ENCODE peak calls at places on chromosomes 6 and 20, in ten cellular contexts. One of them, this sample, is unnamed. For H3K4me1, the result is how much of the 10 kb centered on the place peaks cover.

GRCh38 chr6:105243487-105243886 is 63.7 kb upstream of the POPDC3 start:
- DNase-seq in CD8-positive, alpha-beta T cell: no peak
- DNase-seq in sigmoid colon: no peak
- DNase-seq in left lung: no peak
- DNase-seq in mesenchymal stem cell: peak
- DNase-seq in GM23338: no peak
- DNase-seq in IMR-90: peak
- DNase-seq in lung: no peak
- DNase-seq in endodermal cell: no peak
- DNase-seq in esophagus muscularis mucosa: no peak
- DNase-seq in this sample: no peak

GRCh38 chr6:111743859-111744692 is 129.2 kb downstream of the FYN start:
- DNase-seq in sigmoid colon: no peak
- DNase-seq in left lung: no peak
- DNase-seq in mesenchymal stem cell: no peak
- DNase-seq in lung: no peak
- DNase-seq in esophagus muscularis mucosa: no peak
- DNase-seq in IMR-90: peak
- DNase-seq in CD8-positive, alpha-beta T cell: no peak
- DNase-seq in endodermal cell: peak
- DNase-seq in GM23338: no peak
- DNase-seq in this sample: no peak

GRCh38 chr6:91879346-91879995 is 1292.6 kb upstream of the MAP3K7 start:
- DNase-seq in GM23338: no peak
- DNase-seq in IMR-90: no peak
- DNase-seq in endodermal cell: no peak
- DNase-seq in sigmoid colon: no peak
- DNase-seq in lung: no peak
- DNase-seq in esophagus muscularis mucosa: no peak
- DNase-seq in mesenchymal stem cell: no peak
- DNase-seq in CD8-positive, alpha-beta T cell: no peak
- DNase-seq in left lung: no peak
- DNase-seq in this sample: no peak

GRCh38 chr20:43853174-43853803 is 61.4 kb upstream of the TOX2 start:
- DNase-seq in left lung: no peak
- DNase-seq in IMR-90: peak
- DNase-seq in CD8-positive, alpha-beta T cell: no peak
- DNase-seq in mesenchymal stem cell: peak
- DNase-seq in esophagus muscularis mucosa: no peak
- DNase-seq in endodermal cell: no peak
- DNase-seq in lung: peak
- DNase-seq in GM23338: no peak
- DNase-seq in sigmoid colon: no peak
- DNase-seq in this sample: no peak

GRCh38 chr6:73665686-73666319 is 12.0 kb upstream of the SLC17A5 start:
- DNase-seq in CD8-positive, alpha-beta T cell: no peak
- DNase-seq in esophagus muscularis mucosa: no peak
- DNase-seq in IMR-90: peak
- DNase-seq in GM23338: no peak
- DNase-seq in sigmoid colon: no peak
- DNase-seq in left lung: no peak
- DNase-seq in mesenchymal stem cell: peak
- DNase-seq in lung: no peak
- DNase-seq in endodermal cell: no peak
- DNase-seq in this sample: no peak

GRCh38 chr6:106117579-106117978 is 31.4 kb downstream of the PRDM1 start:
- DNase-seq in sigmoid colon: no peak
- DNase-seq in CD8-positive, alpha-beta T cell: peak
- DNase-seq in GM23338: no peak
- DNase-seq in left lung: no peak
- DNase-seq in lung: no peak
- DNase-seq in endodermal cell: no peak
- DNase-seq in esophagus muscularis mucosa: no peak
- DNase-seq in mesenchymal stem cell: no peak
- DNase-seq in IMR-90: no peak
- DNase-seq in this sample: no peak

GRCh38 chr20:63657260-63657936 is 714 bp upstream of the RTEL1 start:
- DNase-seq in IMR-90: no peak
- DNase-seq in mesenchymal stem cell: no peak
- DNase-seq in CD8-positive, alpha-beta T cell: no peak
- DNase-seq in sigmoid colon: peak
- DNase-seq in esophagus muscularis mucosa: no peak
- DNase-seq in left lung: no peak
- DNase-seq in GM23338: peak
- DNase-seq in endodermal cell: no peak
- DNase-seq in lung: no peak
- DNase-seq in this sample: no peak

GRCh38 chr6:154602296-154602695 is 91.8 kb upstream of the CNKSR3 start:
- DNase-seq in lung: no peak
- DNase-seq in CD8-positive, alpha-beta T cell: no peak
- DNase-seq in left lung: no peak
- DNase-seq in IMR-90: no peak
- DNase-seq in endodermal cell: no peak
- DNase-seq in esophagus muscularis mucosa: no peak
- DNase-seq in mesenchymal stem cell: peak
- DNase-seq in sigmoid colon: no peak
- DNase-seq in GM23338: no peak
- DNase-seq in this sample: no peak

GRCh38 chr6:28758046-28758817 is 165.6 kb downstream of the TRIM27 start:
- DNase-seq in endodermal cell: peak
- DNase-seq in left lung: no peak
- DNase-seq in mesenchymal stem cell: no peak
- DNase-seq in IMR-90: peak
- DNase-seq in CD8-positive, alpha-beta T cell: no peak
- DNase-seq in GM23338: peak
- DNase-seq in lung: no peak
- DNase-seq in sigmoid colon: no peak
- DNase-seq in esophagus muscularis mucosa: peak
- DNase-seq in this sample: no peak

GRCh38 chr6:16324184-16324583 is 85.8 kb downstream of the GMPR start:
- DNase-seq in esophagus muscularis mucosa: no peak
- DNase-seq in IMR-90: no peak
- DNase-seq in GM23338: no peak
- DNase-seq in sigmoid colon: no peak
- DNase-seq in lung: no peak
- DNase-seq in CD8-positive, alpha-beta T cell: no peak
- DNase-seq in mesenchymal stem cell: no peak
- DNase-seq in left lung: no peak
- DNase-seq in endodermal cell: no peak
- DNase-seq in this sample: no peak

GRCh38 chr20:45910670-45911485 is 1.1 kb downstream of the PLTP start:
- DNase-seq in endodermal cell: peak
- DNase-seq in esophagus muscularis mucosa: peak
- DNase-seq in lung: peak
- DNase-seq in IMR-90: peak
- DNase-seq in left lung: peak
- DNase-seq in mesenchymal stem cell: peak
- DNase-seq in GM23338: peak
- DNase-seq in CD8-positive, alpha-beta T cell: peak
- DNase-seq in sigmoid colon: peak
- DNase-seq in this sample: peak

GRCh38 chr6:56914791-56915658 is 39.9 kb upstream of the BEND6 start:
- DNase-seq in IMR-90: no peak
- DNase-seq in CD8-positive, alpha-beta T cell: peak
- DNase-seq in lung: no peak
- DNase-seq in left lung: no peak
- DNase-seq in mesenchymal stem cell: no peak
- DNase-seq in GM23338: no peak
- DNase-seq in esophagus muscularis mucosa: no peak
- DNase-seq in sigmoid colon: no peak
- DNase-seq in endodermal cell: no peak
- DNase-seq in this sample: no peak

GRCh38 chr20:33649201-33649631 is 12.9 kb upstream of the C20orf144 start:
- DNase-seq in esophagus muscularis mucosa: no peak
- DNase-seq in mesenchymal stem cell: no peak
- DNase-seq in left lung: peak
- DNase-seq in lung: peak
- DNase-seq in sigmoid colon: peak
- DNase-seq in endodermal cell: no peak
- DNase-seq in IMR-90: no peak
- DNase-seq in GM23338: no peak
- DNase-seq in CD8-positive, alpha-beta T cell: no peak
- DNase-seq in this sample: no peak

GRCh38 chr6:33772114-33772830 is 16.7 kb downstream of the LEMD2 start:
- DNase-seq in mesenchymal stem cell: peak
- DNase-seq in CD8-positive, alpha-beta T cell: no peak
- DNase-seq in left lung: peak
- DNase-seq in IMR-90: peak
- DNase-seq in endodermal cell: no peak
- DNase-seq in esophagus muscularis mucosa: no peak
- DNase-seq in lung: no peak
- DNase-seq in GM23338: no peak
- DNase-seq in sigmoid colon: no peak
- DNase-seq in this sample: no peak

GRCh38 chr6:28634758-28635546 is 109.3 kb downstream of the GPX5 start:
- DNase-seq in esophagus muscularis mucosa: no peak
- DNase-seq in endodermal cell: peak
- DNase-seq in CD8-positive, alpha-beta T cell: no peak
- DNase-seq in IMR-90: no peak
- DNase-seq in left lung: no peak
- DNase-seq in mesenchymal stem cell: peak
- DNase-seq in sigmoid colon: no peak
- DNase-seq in lung: no peak
- DNase-seq in GM23338: peak
- DNase-seq in this sample: peak

DNA sequence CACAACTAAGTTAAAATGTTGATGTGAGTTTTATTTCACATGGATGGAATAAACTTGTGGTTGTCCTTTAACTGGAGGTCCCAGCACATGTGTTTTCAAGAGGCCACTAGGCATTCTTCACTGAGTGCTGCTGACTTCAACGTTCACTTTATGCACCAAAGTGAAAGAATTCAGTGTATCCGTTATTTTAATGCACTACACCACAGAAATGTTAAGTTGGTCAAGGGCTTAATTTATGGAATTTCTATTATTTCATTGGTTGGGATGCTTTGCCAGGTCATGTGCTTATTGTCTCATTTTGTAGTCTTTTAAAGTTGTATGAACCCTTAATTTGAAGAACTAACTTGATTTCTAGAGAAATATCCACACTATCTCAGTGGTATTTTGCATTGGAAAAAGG is 106.4 kb downstream of the PPP1R14C start:
- DNase-seq in endodermal cell: no peak
- DNase-seq in left lung: no peak
- DNase-seq in mesenchymal stem cell: peak
- DNase-seq in sigmoid colon: no peak
- DNase-seq in esophagus muscularis mucosa: no peak
- DNase-seq in lung: no peak
- DNase-seq in CD8-positive, alpha-beta T cell: no peak
- DNase-seq in IMR-90: no peak
- DNase-seq in GM23338: no peak
- DNase-seq in this sample: no peak
- H3K4me3 ChIP-seq in endodermal cell: no peak
- H3K4me3 ChIP-seq in left lung: no peak
- H3K4me3 ChIP-seq in mesenchymal stem cell: no peak
- H3K4me3 ChIP-seq in sigmoid colon: no peak
- H3K4me3 ChIP-seq in esophagus muscularis mucosa: no peak
- H3K4me3 ChIP-seq in lung: no peak
- H3K4me3 ChIP-seq in CD8-positive, alpha-beta T cell: no peak
- H3K4me3 ChIP-seq in IMR-90: no peak
- H3K4me3 ChIP-seq in GM23338: no peak
- H3K4me3 ChIP-seq in this sample: no peak

GRCh38 chr20:57260065-57260958 is 6.1 kb downstream of the BMP7 start:
- DNase-seq in sigmoid colon: no peak
- DNase-seq in endodermal cell: no peak
- DNase-seq in IMR-90: no peak
- DNase-seq in GM23338: no peak
- DNase-seq in esophagus muscularis mucosa: no peak
- DNase-seq in CD8-positive, alpha-beta T cell: no peak
- DNase-seq in lung: no peak
- DNase-seq in left lung: no peak
- DNase-seq in mesenchymal stem cell: no peak
- DNase-seq in this sample: no peak
- H3K4me1 ChIP-seq in sigmoid colon: under half
- H3K4me1 ChIP-seq in endodermal cell: under half
- H3K4me1 ChIP-seq in IMR-90: under half
- H3K4me1 ChIP-seq in GM23338: half or more
- H3K4me1 ChIP-seq in esophagus muscularis mucosa: under half
- H3K4me1 ChIP-seq in CD8-positive, alpha-beta T cell: under half
- H3K4me1 ChIP-seq in lung: under half
- H3K4me1 ChIP-seq in left lung: under half
- H3K4me1 ChIP-seq in mesenchymal stem cell: under half
- H3K4me1 ChIP-seq in this sample: under half

GRCh38 chr6:131061771-131062160 is 1.3 kb downstream of the EPB41L2 start:
- DNase-seq in CD8-positive, alpha-beta T cell: no peak
- DNase-seq in IMR-90: no peak
- DNase-seq in left lung: no peak
- DNase-seq in GM23338: no peak
- DNase-seq in lung: no peak
- DNase-seq in sigmoid colon: no peak
- DNase-seq in mesenchymal stem cell: peak
- DNase-seq in esophagus muscularis mucosa: no peak
- DNase-seq in endodermal cell: no peak
- DNase-seq in this sample: no peak

GRCh38 chr6:131061041-131061770 is 1.8 kb downstream of the EPB41L2 start:
- DNase-seq in esophagus muscularis mucosa: no peak
- DNase-seq in lung: no peak
- DNase-seq in GM23338: no peak
- DNase-seq in sigmoid colon: no peak
- DNase-seq in IMR-90: peak
- DNase-seq in mesenchymal stem cell: peak
- DNase-seq in CD8-positive, alpha-beta T cell: no peak
- DNase-seq in endodermal cell: peak
- DNase-seq in left lung: no peak
- DNase-seq in this sample: no peak

GRCh38 chr6:131063764-131064272 is 773 bp upstream of the EPB41L2 start:
- DNase-seq in left lung: no peak
- DNase-seq in CD8-positive, alpha-beta T cell: no peak
- DNase-seq in mesenchymal stem cell: no peak
- DNase-seq in sigmoid colon: no peak
- DNase-seq in endodermal cell: no peak
- DNase-seq in GM23338: no peak
- DNase-seq in lung: no peak
- DNase-seq in IMR-90: no peak
- DNase-seq in esophagus muscularis mucosa: no peak
- DNase-seq in this sample: no peak

GRCh38 chr6:131062245-131063027 is 609 bp downstream of the EPB41L2 start:
- DNase-seq in GM23338: peak
- DNase-seq in CD8-positive, alpha-beta T cell: peak
- DNase-seq in sigmoid colon: peak
- DNase-seq in endodermal cell: peak
- DNase-seq in mesenchymal stem cell: peak
- DNase-seq in left lung: peak
- DNase-seq in esophagus muscularis mucosa: no peak
- DNase-seq in lung: no peak
- DNase-seq in IMR-90: no peak
- DNase-seq in this sample: peak

GRCh38 chr6:131063028-131063763 is at the start of gene EPB41L2:
- DNase-seq in endodermal cell: peak
- DNase-seq in CD8-positive, alpha-beta T cell: peak
- DNase-seq in left lung: peak
- DNase-seq in esophagus muscularis mucosa: peak
- DNase-seq in GM23338: peak
- DNase-seq in sigmoid colon: peak
- DNase-seq in IMR-90: peak
- DNase-seq in lung: peak
- DNase-seq in mesenchymal stem cell: peak
- DNase-seq in this sample: peak
- H3K4me3 ChIP-seq in endodermal cell: peak
- H3K4me3 ChIP-seq in CD8-positive, alpha-beta T cell: peak
- H3K4me3 ChIP-seq in left lung: peak
- H3K4me3 ChIP-seq in esophagus muscularis mucosa: peak
- H3K4me3 ChIP-seq in GM23338: peak
- H3K4me3 ChIP-seq in sigmoid colon: peak
- H3K4me3 ChIP-seq in IMR-90: peak
- H3K4me3 ChIP-seq in lung: peak
- H3K4me3 ChIP-seq in mesenchymal stem cell: peak
- H3K4me3 ChIP-seq in this sample: peak

GRCh38 chr6:129677634-129678325 is 32.2 kb downstream of the ARHGAP18 start:
- DNase-seq in IMR-90: peak
- DNase-seq in CD8-positive, alpha-beta T cell: no peak
- DNase-seq in lung: no peak
- DNase-seq in GM23338: no peak
- DNase-seq in endodermal cell: no peak
- DNase-seq in sigmoid colon: no peak
- DNase-seq in esophagus muscularis mucosa: peak
- DNase-seq in left lung: no peak
- DNase-seq in mesenchymal stem cell: peak
- DNase-seq in this sample: no peak
- H3K4me1 ChIP-seq in IMR-90: under half
- H3K4me1 ChIP-seq in CD8-positive, alpha-beta T cell: under half
- H3K4me1 ChIP-seq in lung: under half
- H3K4me1 ChIP-seq in GM23338: under half
- H3K4me1 ChIP-seq in endodermal cell: under half
- H3K4me1 ChIP-seq in sigmoid colon: under half
- H3K4me1 ChIP-seq in esophagus muscularis mucosa: under half
- H3K4me1 ChIP-seq in left lung: under half
- H3K4me1 ChIP-seq in mesenchymal stem cell: under half
- H3K4me1 ChIP-seq in this sample: under half